ENCODE peak calls at places on chromosomes 11 and 22, in six cellular contexts. Q is mesenchymal stem cell, V is H1, W is H9, U is IMR-90, M is trophoblast cell. P is an unnamed sample.

GRCh38 chr11:32113200-32113599 is 22.3 kb downstream of the RCN1 start:
- DNase-seq in M (no peak), U (no peak), Q (no peak), W (no peak), V (no peak), P (no peak)

GRCh38 chr22:43289551-43289963 is 53.6 kb downstream of the SCUBE1 start:
- DNase-seq in W (no peak), M (no peak), U (peak), Q (peak), V (no peak), P (no peak)

GRCh38 chr11:61157743-61158142 is 3.5 kb downstream of the VPS37C start:
- DNase-seq in V (no peak), M (no peak), W (no peak), Q (no peak), U (no peak), P (no peak)

GRCh38 chr11:78209478-78209877 is 20.8 kb downstream of the USP35 start:
- DNase-seq in Q (no peak), V (no peak), U (no peak), M (no peak), W (no peak), P (no peak)

GRCh38 chr11:68444566-68444965 is 16.0 kb upstream of the PPP6R3 start:
- DNase-seq in U (no peak), M (no peak), W (no peak), V (no peak), Q (no peak), P (no peak)

GRCh38 chr11:73143126-73143838 is 1.2 kb upstream of the FCHSD2 start:
- DNase-seq in Q (peak), V (no peak), W (no peak), U (peak), M (no peak), P (no peak)

GRCh38 chr11:124900464-124900863 is 2.8 kb upstream of the ROBO4 start:
- DNase-seq in W (peak), V (peak), U (peak), M (peak), Q (peak), P (no peak)

GRCh38 chr11:102615077-102615893 is 9.8 kb downstream of the MMP20 start:
- DNase-seq in U (no peak), M (peak), V (no peak), W (no peak), Q (no peak), P (no peak)

GRCh38 chr22:32574957-32575893 is 100.6 kb downstream of the FBXO7 start:
- DNase-seq in M (no peak), W (no peak), Q (no peak), U (no peak), V (no peak), P (no peak)

GRCh38 chr11:42315846-42316245 is 856.4 kb upstream of the LRRC4C start:
- DNase-seq in W (no peak), Q (no peak), U (no peak), M (no peak), V (no peak), P (no peak)

GRCh38 chr11:114202011-114202609 is 94.1 kb upstream of the NNMT start:
- DNase-seq in U (no peak), V (no peak), W (no peak), M (no peak), Q (no peak), P (no peak)

GRCh38 chr11:91947215-91947614 is 277.4 kb upstream of the FAT3 start:
- DNase-seq in Q (peak), W (no peak), V (no peak), M (no peak), U (peak), P (no peak)

GRCh38 chr11:111871693-111872161 is 346 bp upstream of the ALG9 start:
- DNase-seq in W (no peak), M (no peak), Q (no peak), U (no peak), V (no peak), P (no peak)

GRCh38 chr11:20881328-20882079 is 212.1 kb downstream of the NELL1 start:
- DNase-seq in U (no peak), V (no peak), W (peak), Q (no peak), M (no peak), P (no peak)

GRCh38 chr22:23409976-23410375 is 170.1 kb downstream of the IGLL1 start:
- DNase-seq in M (no peak), Q (no peak), U (no peak), W (no peak), V (no peak), P (no peak)

GRCh38 chr11:45788887-45789286 is 16.1 kb upstream of the SLC35C1 start:
- DNase-seq in M (no peak), V (no peak), Q (no peak), W (no peak), U (no peak), P (no peak)

GRCh38 chr11:198236-198806 is 5.4 kb downstream of the SCGB1C1 start:
- DNase-seq in M (no peak), Q (no peak), U (no peak), W (no peak), V (no peak), P (no peak)
- H4K91ac ChIP-seq in M (no peak), Q (no peak), U (no peak), W (no peak), V (no peak), P (no peak)

DNA sequence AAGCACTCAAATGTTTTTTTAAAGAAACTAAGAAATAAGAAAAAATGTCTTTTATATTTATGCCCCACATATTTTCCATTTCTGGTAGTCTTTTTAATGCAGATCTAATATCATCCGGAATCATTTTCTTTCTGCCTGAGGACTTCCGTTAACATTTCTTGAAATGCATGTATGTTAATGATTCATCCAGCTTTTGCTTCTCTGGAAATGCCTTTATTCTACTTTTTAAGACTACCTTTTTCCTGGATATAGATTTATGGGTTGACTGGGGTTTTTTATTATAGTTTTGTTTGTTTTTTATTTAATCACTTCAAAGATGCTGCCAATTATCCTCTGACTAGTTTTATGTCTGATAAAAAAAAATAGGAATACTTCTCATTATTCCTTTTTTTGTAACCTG is 57.1 kb upstream of the LDLRAD3 start:
- DNase-seq in M (no peak), W (no peak), V (no peak), Q (no peak), U (no peak), P (no peak)
- H3K14ac ChIP-seq in M (no peak), W (no peak), V (no peak), Q (no peak), U (no peak), P (no peak)

DNA sequence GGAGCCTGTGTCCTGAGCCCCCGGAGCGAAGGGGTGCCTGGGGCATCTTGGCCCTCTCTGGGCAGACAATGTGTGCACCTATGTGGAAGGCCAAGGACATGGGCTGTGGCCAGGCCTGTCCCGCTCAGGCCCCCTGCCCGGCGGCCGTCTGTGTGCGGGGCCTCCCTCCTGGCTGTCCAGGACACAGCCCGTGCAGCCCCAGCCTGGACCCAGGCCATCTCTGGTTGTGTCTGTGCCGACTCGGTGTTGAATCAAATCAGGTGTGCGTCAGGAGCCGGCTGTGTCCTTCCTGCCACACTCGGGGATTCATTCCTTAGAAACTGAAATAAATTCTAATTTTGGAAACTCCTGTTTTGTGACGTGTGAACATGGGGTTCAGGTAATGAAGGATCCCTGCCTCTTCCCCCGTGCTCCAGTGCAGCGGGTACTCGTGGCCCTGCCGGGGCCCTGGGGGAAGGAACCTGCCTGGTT is 1.5 kb upstream of the SELENOO start:
- DNase-seq in Q (no peak), W (no peak), V (no peak), M (no peak), U (no peak), P (no peak)
- H2AFZ ChIP-seq in Q (no peak), W (no peak), V (no peak), M (no peak), U (no peak), P (no peak)

GRCh38 chr22:50271011-50271394 is 823 bp upstream of the MAPK11 start:
- DNase-seq in Q (no peak), M (no peak), U (no peak), V (no peak), W (no peak), P (peak)
- H4K91ac ChIP-seq in Q (no peak), M (no peak), U (no peak), V (no peak), W (no peak), P (no peak)

GRCh38 chr11:285021-285893 is 3.7 kb upstream of the PGGHG start:
- DNase-seq in Q (no peak), V (peak), W (peak), U (no peak), M (no peak), P (no peak)

GRCh38 chr11:284081-285020 is 4.6 kb upstream of the PGGHG start:
- DNase-seq in Q (no peak), V (peak), W (peak), U (no peak), M (no peak), P (no peak)

GRCh38 chr11:283405-284080 is 5.3 kb downstream of the NLRP6 start:
- DNase-seq in V (peak), W (no peak), M (no peak), Q (no peak), U (no peak), P (no peak)

GRCh38 chr11:287821-288327 is 1.1 kb upstream of the PGGHG start:
- DNase-seq in W (peak), Q (no peak), V (peak), M (no peak), U (no peak), P (no peak)

GRCh38 chr11:285894-286220 is 3.1 kb upstream of the PGGHG start:
- DNase-seq in M (no peak), U (no peak), V (peak), Q (no peak), W (no peak), P (no peak)
- H3K14ac ChIP-seq in M (no peak), U (no peak), V (no peak), Q (no peak), W (no peak), P (no peak)

DNA sequence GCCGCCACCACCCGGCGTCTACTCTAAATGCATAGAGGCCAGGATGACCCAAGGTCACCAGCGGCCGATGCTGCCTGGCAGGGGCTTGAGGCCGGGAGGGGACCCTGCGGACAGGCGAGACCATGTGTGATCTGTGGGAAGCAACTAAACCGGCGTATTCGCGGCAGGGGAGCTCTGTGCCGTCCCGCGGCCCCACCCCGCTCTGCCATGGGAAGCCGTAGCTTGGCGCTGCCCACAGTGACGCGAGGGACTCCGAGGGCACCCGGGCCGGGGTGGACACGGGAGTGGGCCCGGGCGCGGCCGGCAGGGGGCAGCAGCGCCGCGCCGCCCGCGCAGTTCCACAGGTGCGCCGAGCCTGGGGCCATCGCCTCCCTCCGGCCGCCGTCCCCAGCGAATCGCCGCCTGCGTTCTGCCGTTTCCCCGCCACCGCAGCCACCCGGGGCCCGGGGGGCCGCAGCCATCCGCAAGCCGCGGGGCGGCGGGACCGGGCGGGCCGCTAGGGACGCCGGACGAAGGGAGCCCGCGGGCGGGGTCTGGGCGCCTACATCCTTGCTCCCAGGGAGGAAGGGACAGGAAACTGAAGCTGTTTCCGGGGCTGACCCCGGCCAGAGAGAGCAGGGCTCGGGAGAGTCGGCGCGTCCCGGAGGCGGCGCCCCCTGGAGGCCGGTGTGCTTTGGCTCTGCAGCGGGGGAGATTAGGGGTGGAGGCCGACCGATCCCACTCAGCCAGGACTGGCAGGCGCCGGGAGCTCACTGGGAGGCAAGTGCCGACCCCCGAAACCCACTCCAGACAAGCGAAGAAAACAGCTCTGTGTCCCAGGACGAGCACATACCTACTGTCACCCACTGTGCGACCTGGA is 12.5 kb upstream of the HDHD5 start:
- DNase-seq in W (peak), Q (peak), U (peak), M (peak), V (peak), P (peak)
- H2AFZ ChIP-seq in W (no peak), Q (peak), U (peak), M (peak), V (peak), P (peak)

GRCh38 chr22:37032134-37032534 is 12.6 kb downstream of the MPST start:
- DNase-seq in V (no peak), W (no peak), U (no peak), M (peak), Q (peak), P (no peak)

GRCh38 chr22:37027556-37027955 is 8.0 kb downstream of the MPST start:
- DNase-seq in W (no peak), V (no peak), U (no peak), M (no peak), Q (no peak), P (no peak)

GRCh38 chr22:37026325-37026724 is 6.8 kb downstream of the MPST start:
- DNase-seq in W (no peak), Q (no peak), M (peak), V (no peak), U (no peak), P (no peak)

GRCh38 chr22:37030560-37031281 is 11.2 kb downstream of the MPST start:
- DNase-seq in U (no peak), M (no peak), Q (no peak), W (no peak), V (peak), P (no peak)

GRCh38 chr22:37028692-37029674 is 9.4 kb downstream of the MPST start:
- DNase-seq in M (no peak), V (no peak), U (no peak), W (no peak), Q (no peak), P (no peak)
- H4K91ac ChIP-seq in M (no peak), V (no peak), U (no peak), W (no peak), Q (no peak), P (no peak)